ENCODE peak calls at places on chromosome 14, in nine cellular contexts. R, N, O, X, H, A, P, W and F are unnamed samples.

GRCh38 chr14:34023824-34024767 is 73.2 kb upstream of the EGLN3 start:
- DNase-seq in P (no peak), O (no peak), W (no peak), N (no peak), H (no peak), A (no peak), X (no peak), R (no peak), F (no peak)

GRCh38 chr14:67285876-67286452 is 44.7 kb downstream of the PALS1 start:
- DNase-seq in N (no peak), X (peak), R (no peak), W (no peak), P (no peak), A (no peak), O (no peak), H (peak), F (no peak)

GRCh38 chr14:52692248-52692962 is 3.0 kb downstream of the ERO1A start:
- DNase-seq in P (no peak), A (no peak), R (no peak), W (no peak), N (no peak), X (no peak), H (no peak), O (no peak), F (no peak)

GRCh38 chr14:105850853-105851581 is 324.6 kb downstream of the TMEM121 start:
- DNase-seq in P (peak), N (peak), H (peak), W (no peak), R (no peak), O (no peak), A (no peak), X (no peak), F (no peak)

GRCh38 chr14:103382375-103382774 is 2.8 kb upstream of the MARK3 start:
- DNase-seq in A (no peak), P (no peak), R (no peak), X (no peak), H (no peak), N (peak), W (no peak), O (no peak), F (no peak)

GRCh38 chr14:91185721-91186120 is 58.8 kb downstream of the GPR68 start:
- DNase-seq in P (no peak), A (no peak), X (no peak), W (no peak), N (no peak), H (no peak), O (no peak), R (no peak), F (no peak)

GRCh38 chr14:58954874-58955273 is 233.6 kb upstream of the DAAM1 start:
- DNase-seq in A (no peak), P (no peak), O (no peak), H (no peak), N (no peak), R (no peak), W (no peak), X (no peak), F (no peak)

GRCh38 chr14:50947446-50947845 is 3.2 kb upstream of the PYGL start:
- DNase-seq in R (no peak), P (no peak), X (no peak), A (no peak), N (no peak), W (no peak), O (no peak), H (no peak), F (no peak)

GRCh38 chr14:49939884-49940510 is 47.1 kb downstream of the ARF6 start:
- DNase-seq in X (no peak), W (no peak), N (no peak), P (no peak), R (no peak), H (no peak), O (no peak), A (no peak), F (no peak)